ENCODE peak calls at places on chromosome 16, in seven cellular contexts. D is astrocyte, T is mucosa of descending colon, R is stomach, N is fibroblast of lung, H is epithelial cell of proximal tubule, Q is choroid plexus epithelial cell. Z is an unnamed sample.

GRCh38 chr16:19135201-19135838 is 21.6 kb downstream of the ITPRIPL2 start:
- DNase-seq in H (no peak), T (no peak), Q (no peak), N (no peak), D (no peak), R (no peak), Z (no peak)

GRCh38 chr16:86538196-86538780 is 16.7 kb downstream of the MTHFSD start:
- DNase-seq in R (no peak), H (no peak), D (no peak), Q (no peak), T (no peak), N (no peak), Z (no peak)

GRCh38 chr16:64417711-64418227 is 704.1 kb downstream of the CDH11 start:
- DNase-seq in D (peak; percentile 95), H (no peak), N (peak; percentile 6), Q (peak; percentile 79), R (no peak), T (no peak), Z (no peak)

GRCh38 chr16:69793521-69793920 is 31.4 kb downstream of the WWP2 start:
- DNase-seq in D (no peak), T (no peak), R (no peak), N (no peak), Q (no peak), H (no peak), Z (no peak)

GRCh38 chr16:21166561-21166961 is 8.1 kb downstream of the LDAF1 start:
- DNase-seq in T (no peak), N (no peak), D (peak; percentile 34), H (no peak), R (no peak), Q (peak; percentile 38), Z (no peak)

GRCh38 chr16:50335198-50335958 is 33.4 kb downstream of the BRD7 start:
- DNase-seq in Q (peak; percentile 66), D (no peak), R (no peak), N (peak; percentile 5), H (no peak), T (no peak), Z (peak; percentile 90)

GRCh38 chr16:50624449-50624782 is 56.7 kb downstream of the SNX20 start:
- DNase-seq in R (no peak), D (no peak), H (no peak), N (no peak), T (no peak), Q (no peak), Z (no peak)

GRCh38 chr16:70534949-70535348 is 11.3 kb downstream of the SF3B3 start:
- DNase-seq in D (no peak), Q (no peak), T (no peak), N (no peak), H (no peak), R (no peak), Z (no peak)

GRCh38 chr16:50093607-50094570 is 28.1 kb downstream of the HEATR3 start:
- DNase-seq in N (peak; percentile 28), T (peak; percentile 42), D (peak; percentile 16), Q (peak; percentile 79), R (peak; percentile 34), H (no peak), Z (no peak)

GRCh38 chr16:85300451-85300968 is 188.2 kb upstream of the CIBAR2 start:
- DNase-seq in H (no peak), R (no peak), D (no peak), T (no peak), Q (no peak), N (no peak), Z (no peak)

GRCh38 chr16:53737563-53737962 is 33.6 kb downstream of the FTO start:
- DNase-seq in Q (no peak), H (no peak), R (no peak), T (no peak), D (no peak), N (no peak), Z (no peak)

GRCh38 chr16:51374346-51374745 is 223.3 kb upstream of the SALL1 start:
- DNase-seq in T (no peak), R (no peak), Q (peak; percentile 94), N (peak; percentile 68), D (peak; percentile 89), H (peak; percentile 60), Z (no peak)

GRCh38 chr16:19138601-19139000 is 24.8 kb downstream of the ITPRIPL2 start:
- DNase-seq in D (no peak), H (no peak), T (peak; percentile 79), Q (peak; percentile 91), N (peak; percentile 95), R (peak; percentile 45), Z (no peak)

GRCh38 chr16:23064642-23065041 is 84.6 kb downstream of the USP31 start:
- DNase-seq in Q (no peak), H (no peak), R (no peak), T (no peak), N (no peak), D (no peak), Z (peak; percentile 35)

GRCh38 chr16:85481206-85481605 is 131.9 kb upstream of the GSE1 start:
- DNase-seq in R (no peak), Q (no peak), H (no peak), D (no peak), N (no peak), T (no peak), Z (no peak)

DNA sequence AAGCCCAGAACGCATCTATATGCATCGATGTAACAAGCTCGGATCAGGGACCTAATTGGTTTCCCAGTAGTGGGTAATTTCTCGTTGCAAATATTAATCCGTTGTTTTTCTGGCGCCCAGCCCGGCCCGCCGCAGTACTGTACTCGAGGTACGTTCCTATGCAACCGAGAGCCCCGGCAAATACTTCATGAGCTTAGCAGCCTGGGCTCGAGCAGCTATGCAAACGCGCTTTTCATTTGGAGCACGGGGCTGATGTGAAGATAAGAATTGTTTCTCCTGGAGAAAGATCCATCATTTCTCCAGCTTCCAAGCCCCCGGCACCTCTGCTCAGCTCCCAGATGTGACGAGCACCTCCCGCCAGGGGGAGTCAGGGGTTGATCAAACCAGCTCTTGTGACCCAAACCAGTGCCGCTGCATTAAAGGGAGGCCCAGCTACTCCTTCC is 229.8 kb downstream of the KATNIP start:
- DNase-seq in R (peak; percentile 28), H (no peak), D (peak; percentile 47), Q (peak; percentile 75), T (peak; percentile 16), N (peak; percentile 58), Z (no peak)
- TF ChIP-seq CTCF in R (no peak), H (no peak), D (peak; percentile 59), Q (peak; percentile 77), T (no peak), N (peak; percentile 72), Z (no peak)

GRCh38 chr16:48383204-48383876 is 1.9 kb downstream of the SIAH1 start:
- DNase-seq in R (no peak), T (no peak), N (peak; percentile 79), Q (peak; percentile 71), D (no peak), H (no peak), Z (no peak)
- H3K4me3 ChIP-seq in R (peak overlapping the region; percentile 93), T (no peak overlapping the region), N (peak overlapping the region; percentile 96), Q (peak overlapping the region; percentile 80), D (peak overlapping the region; percentile 91), H (peak overlapping the region; percentile 83), Z (peak overlapping the region; percentile 71)

GRCh38 chr16:82603784-82604411 is 22.9 kb upstream of the CDH13 start:
- DNase-seq in Q (peak; percentile 87), T (peak; percentile 60), R (peak; percentile 35), N (peak; percentile 75), D (peak; percentile 34), H (peak; percentile 6), Z (peak; percentile 21)
- TF ChIP-seq CTCF in Q (peak; percentile 85), T (peak; percentile 32), R (peak; percentile 55), N (peak; percentile 90), D (peak; percentile 61), H (peak; percentile 78), Z (peak; percentile 20)

GRCh38 chr16:11497329-11497805 is 89.4 kb downstream of the LITAF start:
- DNase-seq in Q (peak; percentile 72), R (peak; percentile 97), T (peak; percentile 77), H (no peak), D (peak; percentile 44), N (peak; percentile 53), Z (peak; percentile 56)
- H3K4me3 ChIP-seq in Q (no peak overlapping the region), R (no peak overlapping the region), T (no peak overlapping the region), H (no peak overlapping the region), D (peak overlapping the region; percentile 15), N (no peak overlapping the region), Z (no peak overlapping the region)

DNA sequence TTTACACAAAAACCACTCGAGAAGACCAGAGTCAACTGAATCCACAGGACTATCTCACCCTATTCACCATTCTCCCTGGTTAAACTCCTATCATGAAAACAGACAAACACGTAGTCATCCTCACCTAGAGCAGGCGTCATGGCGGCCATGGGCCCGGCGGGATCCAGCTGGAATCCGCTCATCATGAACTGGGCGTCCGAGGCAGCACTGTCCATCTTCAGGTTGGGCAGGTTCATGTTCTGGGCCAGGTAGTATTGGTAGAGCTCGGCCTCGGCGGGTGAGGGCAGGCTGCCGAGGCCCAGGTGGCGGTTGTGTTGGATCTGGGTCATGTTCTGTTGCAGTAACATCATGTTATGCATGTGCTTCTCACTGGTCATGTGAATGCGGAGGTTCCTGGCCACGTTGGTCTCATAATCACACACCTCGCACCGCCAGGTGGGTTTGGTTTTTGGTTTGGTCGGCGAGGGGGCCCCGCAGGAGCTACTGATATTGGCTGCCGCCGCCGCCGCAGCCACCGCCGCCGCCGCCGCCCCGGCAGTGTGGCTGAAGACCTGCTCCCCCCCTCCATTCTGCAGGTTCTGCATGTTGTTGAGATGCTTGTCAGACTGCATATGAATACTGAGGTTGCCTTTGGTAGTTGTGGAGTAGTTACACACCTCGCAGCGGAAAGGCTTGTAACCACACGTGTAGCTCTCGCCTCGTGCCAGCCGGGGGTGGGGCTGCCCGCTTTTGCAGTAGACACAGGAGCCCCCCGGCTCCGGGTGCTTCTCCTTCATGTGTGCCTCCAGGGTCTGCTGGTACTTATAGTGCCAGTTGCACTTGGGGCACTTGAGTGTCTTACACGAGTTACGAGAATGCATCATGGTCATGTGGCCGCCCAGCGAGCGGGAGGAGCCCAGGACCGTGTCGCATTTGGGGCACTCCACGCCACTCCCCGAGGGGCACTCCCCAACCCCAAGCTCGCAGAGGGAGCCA is 90.3 kb downstream of the ZFHX3 start:
- DNase-seq in T (no peak), Q (no peak), N (no peak), D (no peak), H (no peak), R (no peak), Z (no peak)
- TF ChIP-seq CTCF in T (no peak), Q (no peak), N (no peak), D (no peak), H (no peak), R (no peak), Z (no peak)